ENCODE peak calls at places on chromosome 21, in nine cellular contexts. J is NT2/D1; Z is lower lobe of right lung; H is activated T-cell treated with anti-CD3 and anti-CD28 coated beads, Interleukin-2, amount 50 U/mL, for 72 hours; D is NCI-H2171; F is Calu3; R is T1000; T is fibroblast of lung; U is NCI-H2227 treated with DMSO at 0.1 percent for 48 hours. E is an unnamed sample.

GRCh38 chr21:46080171-46081021 is 17.5 kb upstream of the COL6A2 start:
- DNase-seq in J (no peak), Z (peak), H (no peak), D (no peak), F (no peak), R (no peak), T (no peak), U (no peak), E (peak)

GRCh38 chr21:16800536-16800935 is 712.3 kb upstream of the CXADR start:
- DNase-seq in J (no peak), Z (no peak), H (no peak), D (no peak), F (no peak), R (no peak), T (no peak), U (no peak), E (no peak)

GRCh38 chr21:21921410-21922232 is 923.4 kb downstream of the NCAM2 start:
- DNase-seq in J (peak), Z (no peak), H (no peak), D (peak), F (no peak), R (no peak), T (peak), U (peak), E (no peak)

GRCh38 chr21:15730484-15731242 is 881 bp downstream of the USP25 start:
- DNase-seq in J (no peak), Z (no peak), H (no peak), D (no peak), F (no peak), R (no peak), T (peak), U (no peak), E (no peak)

GRCh38 chr21:15825699-15826098 is 95.9 kb downstream of the USP25 start:
- DNase-seq in J (no peak), Z (no peak), H (no peak), D (no peak), F (no peak), R (no peak), T (no peak), U (no peak), E (no peak)

GRCh38 chr21:32329331-32329730 is 30.7 kb downstream of the MRAP start:
- DNase-seq in J (no peak), Z (no peak), H (no peak), D (no peak), F (no peak), R (no peak), T (peak), U (no peak), E (no peak)

GRCh38 chr21:16536661-16537359 is 807.0 kb downstream of the USP25 start:
- DNase-seq in J (no peak), Z (no peak), H (no peak), D (no peak), F (no peak), R (no peak), T (peak), U (peak), E (no peak)

GRCh38 chr21:34865922-34866271 is 183.2 kb downstream of the RUNX1 start:
- DNase-seq in J (peak), Z (no peak), H (peak), D (no peak), F (no peak), R (no peak), T (no peak), U (no peak), E (no peak)

GRCh38 chr21:25578070-25578961 is 29.0 kb downstream of the MRPL39 start:
- DNase-seq in J (no peak), Z (no peak), H (peak), D (no peak), F (no peak), R (no peak), T (no peak), U (no peak), E (no peak)

GRCh38 chr21:42616366-42617340 is 36.8 kb upstream of the PDE9A start:
- DNase-seq in J (no peak), Z (no peak), H (peak), D (no peak), F (no peak), R (no peak), T (no peak), U (no peak), E (no peak)

GRCh38 chr21:44334637-44335030 is 4.6 kb downstream of the CFAP410 start:
- DNase-seq in J (no peak), Z (no peak), H (no peak), D (no peak), F (no peak), R (no peak), T (no peak), U (no peak), E (no peak)

GRCh38 chr21:17688912-17689874 is 76.5 kb upstream of the BTG3 start:
- DNase-seq in J (no peak), Z (peak), H (peak), D (no peak), F (peak), R (peak), T (no peak), U (no peak), E (peak)

GRCh38 chr21:37000381-37000780 is 6.1 kb upstream of the RIPPLY3 start:
- DNase-seq in J (no peak), Z (no peak), H (no peak), D (no peak), F (no peak), R (no peak), T (no peak), U (no peak), E (no peak)

GRCh38 chr21:35026153-35026499 is 23.0 kb downstream of the RUNX1 start:
- DNase-seq in J (no peak), Z (no peak), H (no peak), D (no peak), F (no peak), R (no peak), T (no peak), U (no peak), E (no peak)

GRCh38 chr21:39033878-39034589 is 149.2 kb downstream of the PSMG1 start:
- DNase-seq in J (no peak), Z (peak), H (peak), D (no peak), F (peak), R (no peak), T (peak), U (no peak), E (no peak)

GRCh38 chr21:35048183-35048601 is 910 bp downstream of the RUNX1 start:
- DNase-seq in J (no peak), Z (peak), H (peak), D (no peak), F (peak), R (no peak), T (no peak), U (no peak), E (no peak)

GRCh38 chr21:27213328-27213727 is 246.4 kb upstream of the ADAMTS5 start:
- DNase-seq in J (no peak), Z (no peak), H (no peak), D (peak), F (no peak), R (no peak), T (peak), U (no peak), E (no peak)

GRCh38 chr21:31293986-31294385 is 50.1 kb downstream of the TIAM1 start:
- DNase-seq in J (peak), Z (no peak), H (peak), D (no peak), F (peak), R (peak), T (peak), U (no peak), E (no peak)

GRCh38 chr21:26422138-26422537 is 150.9 kb downstream of the CYYR1 start:
- DNase-seq in J (no peak), Z (no peak), H (no peak), D (no peak), F (no peak), R (no peak), T (no peak), U (no peak), E (no peak)

GRCh38 chr21:39085843-39086415 is 97.3 kb downstream of the PSMG1 start:
- DNase-seq in J (no peak), Z (no peak), H (no peak), D (no peak), F (no peak), R (no peak), T (no peak), U (no peak), E (no peak)

GRCh38 chr21:33402011-33402979 is 918 bp upstream of the IFNGR2 start:
- DNase-seq in J (no peak), Z (peak), H (no peak), D (no peak), F (no peak), R (peak), T (peak), U (peak), E (no peak)

GRCh38 chr21:35204850-35205564 is 155.9 kb upstream of the RUNX1 start:
- DNase-seq in J (no peak), Z (peak), H (no peak), D (no peak), F (no peak), R (no peak), T (peak), U (no peak), E (no peak)

GRCh38 chr21:36664678-36665022 is 34.3 kb upstream of the SIM2 start:
- DNase-seq in J (no peak), Z (no peak), H (no peak), D (no peak), F (no peak), R (no peak), T (no peak), U (no peak), E (no peak)

GRCh38 chr21:46226920-46227599 is 1.5 kb downstream of the LSS start:
- DNase-seq in J (no peak), Z (no peak), H (no peak), D (no peak), F (no peak), R (no peak), T (peak), U (no peak), E (no peak)

GRCh38 chr21:41764558-41765392 is 2.1 kb downstream of the RIPK4 start:
- DNase-seq in J (no peak), Z (no peak), H (no peak), D (no peak), F (peak), R (no peak), T (no peak), U (no peak), E (no peak)

GRCh38 chr21:32329776-32330175 is 31.1 kb downstream of the MRAP start:
- DNase-seq in J (no peak), Z (no peak), H (no peak), D (no peak), F (no peak), R (no peak), T (peak), U (no peak), E (no peak)

GRCh38 chr21:38367646-38368045 is 110.9 kb downstream of the KCNJ15 start:
- DNase-seq in J (no peak), Z (no peak), H (no peak), D (no peak), F (no peak), R (no peak), T (no peak), U (no peak), E (no peak)

GRCh38 chr21:41770901-41771624 is 4.2 kb upstream of the RIPK4 start:
- DNase-seq in J (no peak), Z (no peak), H (no peak), D (no peak), F (no peak), R (no peak), T (no peak), U (no peak), E (no peak)

GRCh38 chr21:32867587-32867986 is 96.0 kb upstream of the PAXBP1 start:
- DNase-seq in J (no peak), Z (no peak), H (no peak), D (no peak), F (peak), R (no peak), T (no peak), U (no peak), E (no peak)

GRCh38 chr21:42199488-42200463 is 19.2 kb upstream of the ABCG1 start:
- DNase-seq in J (no peak), Z (no peak), H (no peak), D (no peak), F (no peak), R (no peak), T (peak), U (no peak), E (no peak)

GRCh38 chr21:27076035-27076434 is 109.1 kb upstream of the ADAMTS5 start:
- DNase-seq in J (no peak), Z (no peak), H (no peak), D (no peak), F (no peak), R (no peak), T (no peak), U (no peak), E (no peak)

GRCh38 chr21:29403291-29403690 is 104.6 kb downstream of the BACH1 start:
- DNase-seq in J (no peak), Z (no peak), H (no peak), D (no peak), F (no peak), R (no peak), T (peak), U (no peak), E (no peak)

GRCh38 chr21:29499734-29500343 is 201.1 kb downstream of the BACH1 start:
- DNase-seq in J (peak), Z (no peak), H (no peak), D (peak), F (peak), R (peak), T (peak), U (no peak), E (no peak)

GRCh38 chr21:44052071-44052829 is 40.1 kb downstream of the TRAPPC10 start:
- DNase-seq in J (no peak), Z (no peak), H (no peak), D (no peak), F (no peak), R (no peak), T (no peak), U (no peak), E (no peak)

E was measured in natural killer cell treated with Interleukin-12 subunit alpha and Interleukin-12 subunit beta and Interleukin-15 and Interleukin-18, amount 100 ng/mL, for 72 hours.